ENCODE peak calls at places on chromosome 12, in five cellular contexts. W is PC-3, X is heart left ventricle, E is H1, P is cardiac muscle cell. R is an unnamed sample.

GRCh38 chr12:73421832-73422231 is 1115.8 kb upstream of the ATXN7L3B start:
- DNase-seq in P (no peak), E (no peak), W (peak), X (no peak), R (peak)

GRCh38 chr12:8628731-8629130 is 16.1 kb upstream of the AICDA start:
- DNase-seq in W (no peak), X (no peak), P (no peak), E (no peak), R (no peak)

GRCh38 chr12:120332041-120332440 is 4.5 kb upstream of the PLA2G1B start:
- DNase-seq in E (no peak), P (no peak), X (no peak), W (no peak), R (no peak)

GRCh38 chr12:32714772-32715171 is 35.7 kb downstream of the DNM1L start:
- DNase-seq in P (no peak), E (no peak), X (no peak), W (no peak), R (no peak)

GRCh38 chr12:3168775-3169221 is 91.6 kb downstream of the TSPAN9 start:
- DNase-seq in P (no peak), W (peak), E (peak), X (no peak), R (peak)

GRCh38 chr12:18165422-18165871 is 75.5 kb upstream of the RERGL start:
- DNase-seq in W (peak), E (no peak), P (no peak), X (no peak), R (peak)

GRCh38 chr12:106112094-106112822 is 26.5 kb downstream of the NUAK1 start:
- DNase-seq in X (no peak), W (no peak), E (no peak), P (no peak), R (no peak)

GRCh38 chr12:112537710-112538396 is 119.1 kb downstream of the PTPN11 start:
- DNase-seq in X (no peak), P (peak), W (peak), E (peak), R (no peak)

GRCh38 chr12:53207042-53207441 is at the start of gene ITGB7:
- DNase-seq in P (no peak), X (no peak), E (no peak), W (no peak), R (no peak)

DNA sequence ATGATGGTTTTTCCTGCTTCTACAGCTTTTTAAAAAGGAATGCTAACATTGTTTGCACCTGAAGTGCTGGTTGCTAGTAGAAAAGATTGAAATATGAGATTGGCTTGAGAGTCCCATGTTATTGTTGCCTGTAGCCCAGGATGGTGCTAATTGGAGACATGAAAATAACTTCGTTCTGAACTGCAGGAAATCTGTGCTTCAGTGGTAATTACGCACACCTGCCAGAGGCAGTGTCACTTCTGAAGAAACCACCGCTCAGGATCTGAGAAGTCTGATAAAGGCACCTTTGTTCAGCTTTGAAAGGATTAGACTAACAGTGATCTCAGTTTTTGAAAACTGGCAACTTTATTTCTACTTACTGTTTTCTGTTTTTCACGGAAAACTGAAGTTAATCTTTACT is 15.5 kb upstream of the ATP6V0A2 start:
- DNase-seq in P (no peak), W (no peak), X (no peak), E (no peak), R (no peak)
- TF ChIP-seq CTCF in P (no peak), W (no peak), X (no peak), E (no peak), R (no peak)

GRCh38 chr12:68237523-68238070 is 12.0 kb upstream of the IL26 start:
- DNase-seq in E (no peak), X (no peak), P (peak), W (no peak), R (no peak)

GRCh38 chr12:68237068-68237467 is 11.5 kb upstream of the IL26 start:
- DNase-seq in E (no peak), P (no peak), X (no peak), W (no peak), R (no peak)

GRCh38 chr12:68234140-68234539 is 8.5 kb upstream of the IL26 start:
- DNase-seq in E (no peak), X (no peak), W (no peak), P (no peak), R (no peak)

GRCh38 chr12:68235576-68235975 is 10.0 kb upstream of the IL26 start:
- DNase-seq in X (no peak), P (no peak), E (no peak), W (no peak), R (no peak)

DNA sequence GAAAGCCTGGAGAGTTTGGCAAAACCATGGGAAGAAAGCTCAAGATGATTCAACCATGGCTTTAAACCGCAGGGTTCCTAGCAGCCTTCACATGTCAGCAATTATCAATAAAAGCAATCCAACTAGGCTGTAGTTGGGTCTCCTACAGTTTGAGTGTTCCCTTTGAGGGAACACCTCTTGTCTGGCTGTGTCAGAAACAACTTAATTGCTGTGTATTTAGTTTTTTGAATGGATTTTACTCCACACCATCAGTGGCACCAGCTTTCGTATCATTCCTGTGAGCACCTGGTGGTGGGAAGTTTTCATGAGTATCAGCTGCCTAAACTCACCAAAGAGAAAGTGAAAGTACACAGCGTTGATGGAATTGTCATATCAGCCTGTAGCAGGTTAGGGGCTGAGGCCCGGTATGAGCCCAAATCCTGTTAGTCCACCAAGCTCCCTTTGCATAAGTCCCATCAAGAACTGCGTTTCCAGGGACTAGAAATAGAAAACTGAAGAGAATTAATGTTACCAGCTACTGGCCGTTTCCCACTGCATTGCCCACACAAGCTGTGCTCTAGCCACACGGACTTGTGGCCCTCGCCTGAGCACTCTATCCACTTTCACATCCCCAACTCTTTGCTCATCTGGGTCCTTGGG is 10.9 kb upstream of the IL26 start:
- DNase-seq in E (no peak), W (peak), P (no peak), X (no peak), R (no peak)
- H3K4me3 ChIP-seq in E (no peak), W (peak), P (no peak), X (peak), R (no peak)

DNA sequence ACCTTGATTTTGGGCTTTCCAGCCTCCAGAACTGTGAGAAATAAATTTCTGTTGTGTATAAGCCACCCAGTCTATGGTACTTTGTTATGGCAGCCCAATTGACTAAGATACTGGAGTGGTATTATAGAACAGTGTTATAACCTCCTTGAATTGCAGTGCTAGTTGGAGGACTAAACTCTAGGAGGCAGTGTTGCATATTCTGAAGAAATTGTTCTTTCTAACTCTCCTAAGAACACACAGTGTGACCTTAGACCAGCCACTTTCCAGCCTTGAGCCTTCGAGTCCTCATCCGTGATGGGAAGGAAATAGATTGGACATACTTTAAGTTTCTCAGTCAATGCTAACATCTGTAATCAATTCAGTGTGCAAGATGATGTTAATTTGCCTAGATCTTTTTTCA is 22.4 kb upstream of the LRRC10 start:
- DNase-seq in E (no peak), P (no peak), W (peak), X (no peak), R (no peak)
- TF ChIP-seq CTCF in E (peak), P (no peak), W (peak), X (no peak), R (no peak)

GRCh38 chr12:113697646-113698504 is 226.2 kb upstream of the LHX5 start:
- DNase-seq in W (peak), P (no peak), X (no peak), E (peak), R (no peak)

GRCh38 chr12:113698505-113698858 is 226.8 kb upstream of the LHX5 start:
- DNase-seq in W (no peak), P (no peak), E (no peak), X (no peak), R (no peak)

GRCh38 chr12:113693693-113694092 is 222.0 kb upstream of the LHX5 start:
- DNase-seq in W (no peak), X (no peak), P (no peak), E (no peak), R (no peak)

GRCh38 chr12:113700943-113701342 is 229.3 kb upstream of the LHX5 start:
- DNase-seq in X (no peak), P (no peak), E (peak), W (peak), R (peak)

DNA sequence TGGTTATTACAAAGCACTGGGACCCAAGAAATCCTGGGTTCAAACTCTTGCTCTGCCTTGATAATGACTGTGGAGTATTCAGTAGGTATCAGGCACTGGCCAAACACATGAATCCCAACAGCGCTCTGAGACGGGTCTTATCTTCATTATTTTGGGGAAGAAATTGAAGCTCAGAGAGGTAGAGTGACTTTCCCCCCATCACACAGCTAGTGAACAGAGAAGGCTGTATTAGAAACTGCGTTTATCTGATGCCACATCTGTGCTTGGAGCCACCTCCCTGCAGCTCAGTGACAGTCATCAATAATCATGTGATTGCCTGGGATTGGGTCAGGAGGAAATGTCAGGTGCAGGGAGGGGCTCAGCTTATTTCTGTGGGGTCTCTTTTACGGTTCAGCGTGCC is 225.4 kb upstream of the LHX5 start:
- DNase-seq in P (no peak), W (no peak), E (no peak), X (no peak), R (no peak)
- H3K4me3 ChIP-seq in P (no peak), W (no peak), E (no peak), X (no peak), R (no peak)

GRCh38 chr12:41368006-41368405 is 179.9 kb downstream of the PDZRN4 start:
- DNase-seq in X (no peak), E (no peak), P (no peak), W (peak), R (no peak)
- TF ChIP-seq CTCF in X (no peak), E (peak), P (peak), W (peak), R (peak)

DNA sequence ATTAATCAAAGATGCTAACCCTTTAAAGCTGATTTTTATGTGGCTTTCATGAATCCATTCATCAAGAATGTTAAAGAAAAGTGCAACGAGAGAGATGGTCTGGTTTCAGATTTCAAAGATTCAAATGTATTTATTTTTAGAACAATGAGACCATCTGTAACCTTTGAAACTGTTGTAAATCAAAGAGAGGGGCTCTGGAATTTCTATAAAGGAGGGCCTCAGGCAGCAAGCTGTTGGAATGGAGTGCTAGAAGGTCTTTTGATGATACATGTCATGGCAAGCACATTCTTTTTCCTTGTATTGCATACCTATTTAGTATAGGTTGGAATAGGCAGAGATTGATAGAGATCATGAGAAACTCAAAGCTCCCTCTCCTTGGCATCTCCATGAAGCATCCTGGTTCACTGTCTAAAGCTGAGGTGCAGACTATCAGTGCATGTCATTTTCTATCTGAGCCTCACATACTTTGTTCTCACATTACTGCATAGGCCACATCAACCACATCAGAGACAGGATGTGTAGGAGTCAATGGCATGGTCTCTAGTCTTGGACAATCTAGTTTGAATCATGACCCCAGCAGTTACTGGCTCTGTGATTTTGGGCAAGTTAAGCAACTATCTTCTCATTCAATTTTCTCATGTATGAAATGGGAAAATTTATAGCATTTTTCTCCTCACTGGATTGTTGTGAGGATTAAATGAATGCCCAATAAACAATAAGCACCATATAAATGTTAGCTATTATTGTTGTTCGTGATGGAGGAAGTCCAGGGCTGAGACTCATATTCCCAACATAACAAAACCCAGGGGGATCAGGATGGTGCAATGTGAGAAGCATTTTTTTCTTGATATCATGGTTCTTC is 432.8 kb downstream of the LRIG3 start:
- DNase-seq in W (no peak), E (no peak), X (no peak), P (no peak), R (peak)
- H3K4me3 ChIP-seq in W (no peak), E (no peak), X (no peak), P (no peak), R (no peak)

GRCh38 chr12:107929436-107929835 is 154.9 kb downstream of the ASCL4 start:
- DNase-seq in E (no peak), W (peak), P (peak), X (no peak), R (peak)
- TF ChIP-seq CTCF in E (peak), W (peak), P (peak), X (no peak), R (peak)

R was measured in astrocyte of the spinal cord.